ENCODE peak calls at places on chromosomes 5 and 9, in four cellular contexts. I is psoas muscle, O is K562, X is OCI-LY7. Z is an unnamed sample. For H3K4me1 and H3K9me3, the result is how much of the 10 kb centered on the place peaks cover.

GRCh38 chr5:60710362-60710761 is 10.4 kb upstream of the DEPDC1B start:
- DNase-seq in X (no peak), O (no peak), I (no peak), Z (no peak)

GRCh38 chr5:157956271-157956885 is 97.4 kb upstream of the CLINT1 start:
- DNase-seq in X (no peak), I (no peak), O (no peak), Z (no peak)

GRCh38 chr5:32585446-32586250 is at the start of gene SUB1:
- DNase-seq in I (peak), X (peak), O (peak), Z (peak)

GRCh38 chr9:83933804-83934203 is 12.6 kb upstream of the KIF27 start:
- DNase-seq in X (no peak), O (no peak), I (no peak), Z (no peak)

GRCh38 chr9:110114086-110114887 is 93.7 kb downstream of the C9orf152 start:
- DNase-seq in O (no peak), I (no peak), X (no peak), Z (no peak)

GRCh38 chr9:113675475-113675941 is 200.6 kb upstream of the ZNF618 start:
- DNase-seq in I (peak), X (no peak), O (no peak), Z (no peak)

GRCh38 chr5:150075806-150076205 is 10.5 kb downstream of the CSF1R start:
- DNase-seq in I (no peak), O (peak), X (peak), Z (peak)

GRCh38 chr9:101445353-101446029 is 9.9 kb upstream of the ALDOB start:
- DNase-seq in O (no peak), I (no peak), X (no peak), Z (no peak)

GRCh38 chr5:119356384-119357188 is 767 bp downstream of the TNFAIP8 start:
- DNase-seq in X (peak), O (no peak), I (no peak), Z (no peak)

GRCh38 chr5:159022178-159022556 is 77.5 kb downstream of the EBF1 start:
- DNase-seq in I (peak), O (no peak), X (no peak), Z (no peak)

GRCh38 chr5:78511116-78511906 is 137.3 kb downstream of the LHFPL2 start:
- DNase-seq in O (no peak), X (no peak), I (peak), Z (no peak)

GRCh38 chr9:80701061-80701460 is 988.3 kb downstream of the TLE1 start:
- DNase-seq in O (no peak), X (no peak), I (no peak), Z (no peak)

GRCh38 chr9:136947955-136948510 is 3.0 kb downstream of the C8G start:
- DNase-seq in O (peak), I (peak), X (peak), Z (peak)

GRCh38 chr9:129918296-129918950 is 83.2 kb downstream of the USP20 start:
- DNase-seq in X (no peak), O (no peak), I (no peak), Z (no peak)

GRCh38 chr5:157290156-157290980 is 24.4 kb downstream of the CYFIP2 start:
- DNase-seq in O (no peak), X (no peak), I (no peak), Z (no peak)

GRCh38 chr9:114454652-114455051 is 50.6 kb downstream of the WHRN start:
- DNase-seq in O (no peak), X (no peak), I (no peak), Z (no peak)

GRCh38 chr5:13987843-13988464 is 43.5 kb upstream of the DNAH5 start:
- DNase-seq in X (peak), I (no peak), O (peak), Z (peak)

GRCh38 chr5:42721484-42721883 is 35.1 kb upstream of the CCDC152 start:
- DNase-seq in O (no peak), X (no peak), I (no peak), Z (no peak)

GRCh38 chr5:42715791-42716190 is 40.8 kb upstream of the CCDC152 start:
- DNase-seq in O (no peak), X (no peak), I (no peak), Z (no peak)

GRCh38 chr5:42719034-42719433 is 37.6 kb upstream of the CCDC152 start:
- DNase-seq in X (no peak), I (no peak), O (no peak), Z (no peak)

GRCh38 chr5:42718591-42718990 is 38.0 kb upstream of the CCDC152 start:
- DNase-seq in O (no peak), I (no peak), X (no peak), Z (no peak)

GRCh38 chr5:42720242-42720641 is 36.4 kb upstream of the CCDC152 start:
- DNase-seq in I (no peak), X (no peak), O (no peak), Z (no peak)
- H3K27ac ChIP-seq in I (no peak), X (no peak), O (no peak), Z (no peak)

GRCh38 chr9:93586290-93587057 is 10.1 kb downstream of the PHF2 start:
- DNase-seq in X (no peak), O (no peak), I (no peak), Z (peak)

GRCh38 chr9:93587284-93587650 is 10.9 kb downstream of the PHF2 start:
- DNase-seq in O (no peak), X (no peak), I (no peak), Z (peak)

GRCh38 chr9:93589688-93590087 is 13.3 kb downstream of the PHF2 start:
- DNase-seq in X (no peak), O (no peak), I (no peak), Z (peak)

GRCh38 chr9:93588641-93589609 is 12.5 kb downstream of the PHF2 start:
- DNase-seq in O (no peak), X (no peak), I (no peak), Z (peak)

GRCh38 chr9:93587651-93588347 is 11.4 kb downstream of the PHF2 start:
- DNase-seq in X (no peak), O (no peak), I (no peak), Z (peak)
- H3K4me1 ChIP-seq in X (under half), O (under half), I (under half), Z (under half)

GRCh38 chr5:175566697-175567096 is 88.3 kb downstream of the SFXN1 start:
- DNase-seq in X (no peak), O (no peak), I (no peak), Z (no peak)
- H3K9me3 ChIP-seq in X (under half), O (under half), I (under half), Z (under half)

GRCh38 chr5:914612-915011 is 21.9 kb downstream of the TRIP13 start:
- DNase-seq in O (no peak), I (no peak), X (no peak), Z (peak)
- H3K27ac ChIP-seq in O (no peak), I (no peak), X (no peak), Z (peak)